ENCODE peak calls at places on chromosomes 1 and 21, in four cellular contexts. N, R, E and X are unnamed samples.

GRCh38 chr1:49340576-49340975 is 563.9 kb upstream of the BEND5 start:
- DNase-seq in E (no peak), N (no peak), R (no peak), X (no peak)

GRCh38 chr21:46442938-46443337 is 15.8 kb upstream of the DIP2A start:
- DNase-seq in R (no peak), E (no peak), N (no peak), X (no peak)

GRCh38 chr1:165068716-165069115 is 287.8 kb downstream of the LMX1A start:
- DNase-seq in E (no peak), R (no peak), N (peak), X (no peak)

GRCh38 chr1:230185076-230186001 is 118.3 kb downstream of the GALNT2 start:
- DNase-seq in R (no peak), N (no peak), E (no peak), X (no peak)

GRCh38 chr1:168320805-168321577 is 40.3 kb downstream of the TBX19 start:
- DNase-seq in N (peak), E (no peak), R (no peak), X (no peak)

GRCh38 chr21:26659181-26659580 is 86.1 kb upstream of the CYYR1 start:
- DNase-seq in R (peak), E (no peak), N (peak), X (no peak)

GRCh38 chr1:46181343-46182260 is 5.3 kb upstream of the P3R3URF start:
- DNase-seq in N (peak), E (no peak), R (no peak), X (no peak)

GRCh38 chr1:245742891-245743290 is 588.1 kb downstream of the KIF26B start:
- DNase-seq in E (no peak), R (peak), N (no peak), X (no peak)

GRCh38 chr1:178055779-178056471 is 38.0 kb upstream of the RASAL2 start:
- DNase-seq in R (no peak), N (no peak), E (no peak), X (no peak)

GRCh38 chr1:200095057-200095577 is 67.6 kb downstream of the NR5A2 start:
- DNase-seq in N (no peak), R (no peak), E (no peak), X (no peak)

GRCh38 chr1:200090252-200091159 is 63.0 kb downstream of the NR5A2 start:
- DNase-seq in E (no peak), R (no peak), N (peak), X (no peak)
- TF ChIP-seq CTCF in E (peak), R (no peak), N (peak), X (no peak)

GRCh38 chr1:27274204-27274603 is 39.8 kb downstream of the WDTC1 start:
- DNase-seq in R (no peak), N (no peak), E (no peak), X (no peak)

GRCh38 chr1:27275686-27276085 is 41.3 kb downstream of the WDTC1 start:
- DNase-seq in E (no peak), N (no peak), R (no peak), X (no peak)
- TF ChIP-seq CTCF in E (no peak), N (no peak), R (no peak), X (no peak)

GRCh38 chr1:44808938-44809917 is 905 bp downstream of the BTBD19 start:
- DNase-seq in N (peak), R (no peak), E (no peak), X (no peak)
- TF ChIP-seq CTCF in N (no peak), R (no peak), E (no peak), X (no peak)

GRCh38 chr21:24470852-24471251 is 1136.4 kb downstream of the MRPL39 start:
- DNase-seq in N (no peak), R (no peak), E (no peak), X (no peak)
- TF ChIP-seq CTCF in N (no peak), R (no peak), E (no peak), X (no peak)

DNA sequence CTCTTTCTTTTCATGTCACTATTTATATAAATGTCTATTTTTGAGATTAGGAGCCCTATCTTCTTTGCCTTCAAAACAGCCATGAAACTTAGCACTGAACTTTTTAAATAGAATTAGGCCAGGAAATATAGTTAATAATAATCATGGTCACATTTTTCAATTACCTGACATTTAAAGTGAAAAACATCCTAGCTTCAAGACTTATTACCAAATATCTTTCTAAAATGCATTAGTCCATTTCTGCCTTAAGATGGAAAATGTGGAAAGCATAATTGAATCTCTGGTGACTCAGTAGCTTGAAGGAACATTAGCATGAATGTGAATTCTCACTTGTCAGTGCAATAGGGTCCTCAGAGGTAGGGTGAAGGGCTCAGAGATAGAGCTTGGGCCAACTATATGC is 18.7 kb upstream of the RGS4 start:
- DNase-seq in N (no peak), R (no peak), E (no peak), X (no peak)
- TF ChIP-seq CTCF in N (no peak), R (no peak), E (no peak), X (no peak)

GRCh38 chr1:111990878-111991760 is 1.7 kb upstream of the KCND3 start:
- DNase-seq in N (peak), E (peak), R (peak), X (no peak)
- TF ChIP-seq CTCF in N (peak), E (peak), R (no peak), X (no peak)

DNA sequence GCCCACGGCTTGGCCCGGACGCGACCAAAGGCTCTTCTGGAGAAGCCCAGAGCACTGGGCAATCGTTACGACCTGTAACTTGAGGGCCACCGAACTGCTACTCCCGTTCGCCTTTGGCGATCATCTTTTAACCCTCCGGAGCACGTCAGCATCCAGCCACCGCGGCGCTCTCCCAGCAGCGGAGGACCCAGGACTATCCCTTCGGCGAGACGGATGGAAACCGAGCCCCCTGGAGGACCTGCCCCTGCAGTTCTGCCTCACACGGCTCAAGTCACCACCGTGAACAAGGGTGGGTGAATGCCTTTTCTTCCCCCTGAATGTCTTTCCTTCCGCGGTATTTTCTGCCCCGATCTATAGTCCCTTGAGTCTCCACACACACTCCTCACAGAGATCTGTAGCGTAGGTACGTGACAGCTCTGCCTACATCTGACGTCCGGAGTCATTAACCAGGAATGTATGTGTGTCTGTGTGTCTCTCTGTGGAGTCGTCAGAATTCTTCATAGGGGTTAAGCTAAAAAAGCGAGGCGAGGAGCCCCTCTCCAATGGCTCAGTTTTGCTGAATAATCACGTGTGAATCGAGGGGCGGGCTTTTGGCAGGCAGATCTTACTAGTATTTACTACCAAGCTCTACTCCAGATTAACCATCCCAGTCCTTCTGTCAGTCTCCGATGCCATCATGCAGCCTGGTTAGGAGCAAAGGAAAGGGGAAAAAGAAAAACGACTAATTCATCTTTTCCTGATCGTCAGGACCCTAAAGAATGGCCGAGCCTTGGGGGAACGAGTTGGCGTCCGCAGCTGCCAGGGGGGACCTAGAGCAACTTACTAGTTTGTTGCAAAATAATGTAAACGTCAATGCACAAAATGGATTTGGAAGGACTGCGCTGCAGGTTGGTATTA is at the start of gene CDKN2C:
- DNase-seq in N (peak), R (peak), E (peak), X (no peak)
- TF ChIP-seq CTCF in N (no peak), R (no peak), E (peak), X (no peak)